ENCODE peak calls at places on chromosomes 6 and 20, in eight cellular contexts. Q is H9; E is ascending aorta; Z is endodermal cell; M is HCT116; P is psoas muscle; G is CD4-positive, alpha-beta T cell; B is CD8-positive, alpha-beta T cell. K is an unnamed sample.
A peak's percentile ranks its signal among the peaks of the same experiment; 100 is the strongest.

GRCh38 chr6:10248378-10248843 is 166.5 kb downstream of the TFAP2A start:
- DNase-seq in Q (peak; percentile 30), E (no peak), Z (no peak), M (no peak), P (no peak), G (no peak), B (no peak), K (no peak)

GRCh38 chr20:12949429-12949980 is 59.3 kb upstream of the SPTLC3 start:
- DNase-seq in Q (no peak), E (no peak), Z (no peak), M (no peak), P (no peak), G (no peak), B (no peak), K (no peak)

GRCh38 chr6:86516087-86516486 is 421.2 kb upstream of the HTR1E start:
- DNase-seq in Q (no peak), E (no peak), Z (no peak), M (no peak), P (no peak), G (no peak), B (no peak), K (no peak)

GRCh38 chr6:85669735-85670194 is 27.1 kb upstream of the SYNCRIP start:
- DNase-seq in Q (peak; percentile 54), E (no peak), Z (peak; percentile 72), M (no peak), P (no peak), G (peak; percentile 16), B (peak; percentile 30), K (no peak)

GRCh38 chr20:9032758-9033157 is 36.1 kb upstream of the PLCB4 start:
- DNase-seq in Q (no peak), E (no peak), Z (no peak), M (no peak), P (no peak), G (no peak), B (no peak), K (no peak)

GRCh38 chr20:17859616-17860232 is 108.9 kb downstream of the SNX5 start:
- DNase-seq in Q (peak; percentile 69), E (peak; percentile 61), Z (no peak), M (no peak), P (no peak), G (peak; percentile 4), B (peak; percentile 25), K (no peak)

GRCh38 chr20:45359069-45359405 is 3.9 kb upstream of the SYS1 start:
- DNase-seq in Q (no peak), E (peak; percentile 90), Z (no peak), M (no peak), P (peak; percentile 78), G (no peak), B (no peak), K (peak; percentile 73)

GRCh38 chr20:44966030-44966961 is at the start of gene STK4:
- DNase-seq in Q (peak; percentile 96), E (peak; percentile 97), Z (peak; percentile 98), M (peak; percentile 86), P (peak; percentile 95), G (peak; percentile 94), B (peak; percentile 95), K (peak; percentile 94)

GRCh38 chr6:126797981-126798380 is 320.5 kb upstream of the RSPO3 start:
- DNase-seq in Q (no peak), E (no peak), Z (no peak), M (no peak), P (no peak), G (no peak), B (no peak), K (no peak)

GRCh38 chr6:113508249-113508648 is 348.9 kb upstream of the MARCKS start:
- DNase-seq in Q (no peak), E (no peak), Z (no peak), M (no peak), P (no peak), G (no peak), B (no peak), K (no peak)

GRCh38 chr6:19433101-19433500 is 404.1 kb upstream of the ID4 start:
- DNase-seq in Q (no peak), E (no peak), Z (no peak), M (no peak), P (no peak), G (no peak), B (no peak), K (no peak)

GRCh38 chr20:19129976-19130612 is 82.3 kb upstream of the SLC24A3 start:
- DNase-seq in Q (no peak), E (no peak), Z (no peak), M (no peak), P (no peak), G (no peak), B (no peak), K (no peak)

GRCh38 chr6:151807513-151808330 is at the start of gene ESR1:
- DNase-seq in Q (peak; percentile 87), E (no peak), Z (peak; percentile 88), M (no peak), P (peak; percentile 78), G (no peak), B (no peak), K (no peak)

GRCh38 chr20:33644313-33645071 is 17.6 kb upstream of the C20orf144 start:
- DNase-seq in Q (no peak), E (no peak), Z (peak; percentile 44), M (no peak), P (no peak), G (no peak), B (no peak), K (no peak)

GRCh38 chr6:153131037-153131981 is at the start of gene RGS17:
- DNase-seq in Q (peak; percentile 82), E (peak; percentile 83), Z (peak; percentile 93), M (no peak), P (peak; percentile 61), G (no peak), B (peak; percentile 28), K (peak; percentile 42)

GRCh38 chr6:10545482-10545881 is 24.3 kb downstream of the GCNT2 start:
- DNase-seq in Q (no peak), E (peak; percentile 72), Z (peak; percentile 39), M (no peak), P (no peak), G (no peak), B (no peak), K (no peak)

GRCh38 chr6:148952147-148953041 is 205.6 kb downstream of the UST start:
- DNase-seq in Q (no peak), E (no peak), Z (no peak), M (no peak), P (no peak), G (no peak), B (no peak), K (no peak)

GRCh38 chr6:93454533-93454932 is 35.2 kb upstream of the EPHA7 start:
- DNase-seq in Q (peak; percentile 55), E (no peak), Z (peak; percentile 71), M (no peak), P (no peak), G (no peak), B (no peak), K (no peak)
- TF ChIP-seq CTCF in Q (peak; percentile 40), E (no peak), Z (peak; percentile 49), M (no peak), P (no peak), G (no peak), B (no peak), K (no peak)

GRCh38 chr6:15550724-15551123 is 112.1 kb downstream of the DTNBP1 start:
- DNase-seq in Q (no peak), E (no peak), Z (no peak), M (no peak), P (no peak), G (no peak), B (no peak), K (no peak)
- H3K27ac ChIP-seq in Q (no peak overlapping the region), E (no peak overlapping the region), Z (no peak overlapping the region), M (no peak overlapping the region), P (no peak overlapping the region), G (no peak overlapping the region), B (no peak overlapping the region), K (no peak overlapping the region)

GRCh38 chr6:168282985-168283685 is 36.4 kb downstream of the DACT2 start:
- DNase-seq in Q (no peak), E (no peak), Z (peak; percentile 28), M (no peak), P (no peak), G (no peak), B (no peak), K (no peak)

GRCh38 chr6:168283686-168284025 is 35.9 kb downstream of the DACT2 start:
- DNase-seq in Q (no peak), E (no peak), Z (no peak), M (no peak), P (no peak), G (no peak), B (no peak), K (no peak)

GRCh38 chr6:168285456-168285855 is 34.1 kb downstream of the DACT2 start:
- DNase-seq in Q (no peak), E (no peak), Z (no peak), M (no peak), P (no peak), G (no peak), B (no peak), K (no peak)

GRCh38 chr6:168286116-168286515 is 33.5 kb downstream of the DACT2 start:
- DNase-seq in Q (no peak), E (no peak), Z (no peak), M (no peak), P (no peak), G (no peak), B (no peak), K (no peak)

DNA sequence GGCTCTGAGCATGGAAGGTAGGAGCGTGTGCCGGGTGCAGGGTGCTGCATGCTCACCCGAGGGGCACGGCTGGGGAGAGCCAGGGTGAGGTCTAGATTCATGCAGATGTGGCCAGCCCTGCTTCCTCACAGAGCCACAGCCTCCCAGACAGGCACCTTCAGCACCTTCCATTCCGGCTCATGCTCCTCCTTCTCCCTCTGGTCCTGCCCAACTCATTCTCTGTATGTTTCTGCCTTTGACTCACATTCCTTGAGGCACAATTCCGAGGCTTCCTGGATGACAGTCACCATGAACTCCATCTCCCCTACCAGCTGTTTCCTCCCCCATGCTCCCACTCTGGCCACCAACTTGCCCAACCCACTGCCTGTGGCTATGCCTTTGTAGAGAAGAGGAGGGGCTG is 35.4 kb downstream of the DACT2 start:
- DNase-seq in Q (no peak), E (no peak), Z (no peak), M (no peak), P (no peak), G (no peak), B (no peak), K (no peak)
- H3K9me3 ChIP-seq in Q (no peaks in the 10 kb centered on the region), E (no peaks in the 10 kb centered on the region), Z (no peaks in the 10 kb centered on the region), M (no peaks in the 10 kb centered on the region), P (no peaks in the 10 kb centered on the region), G (no peaks in the 10 kb centered on the region), B (no peaks in the 10 kb centered on the region), K (no peaks in the 10 kb centered on the region)

DNA sequence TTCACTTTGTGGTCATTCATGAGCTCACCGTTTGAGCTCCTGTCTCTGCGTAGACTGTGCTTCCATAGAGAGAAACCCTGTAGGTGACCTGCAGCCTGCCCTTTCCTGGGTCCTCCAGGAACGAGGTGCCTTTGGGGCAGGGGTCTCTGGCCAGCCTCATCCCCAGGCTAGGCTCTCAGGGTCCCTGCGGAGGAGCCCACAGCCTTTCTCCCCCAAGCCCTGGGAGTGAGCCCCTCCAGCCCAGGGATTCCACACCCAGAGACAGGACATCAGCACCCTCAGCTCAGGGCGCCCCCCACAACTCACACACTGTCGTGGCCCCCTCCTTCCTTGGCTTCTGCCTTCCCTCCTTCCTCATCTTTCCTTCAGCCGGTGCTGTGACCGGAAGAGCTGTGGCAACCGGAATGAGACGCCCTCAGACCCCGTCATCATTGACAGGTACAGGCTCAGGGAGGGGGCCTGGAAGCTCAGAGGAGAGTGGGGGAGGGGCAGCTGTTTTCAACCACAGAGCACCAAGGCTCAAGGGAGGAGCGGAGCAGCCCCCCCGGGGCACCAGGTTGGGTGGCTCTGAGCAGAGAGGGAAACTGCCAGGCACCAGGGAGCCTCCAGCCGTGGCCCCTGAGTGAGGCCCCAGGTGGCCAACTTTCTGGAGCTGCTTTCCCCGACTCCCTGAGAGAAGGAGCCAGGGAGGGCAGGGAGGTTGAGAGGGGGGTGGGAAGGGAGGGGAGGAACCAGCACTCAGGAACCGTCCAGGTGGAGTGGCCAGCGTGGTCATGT is 16.8 kb downstream of the EBF4 start:
- DNase-seq in Q (peak; percentile 30), E (no peak), Z (peak; percentile 53), M (no peak), P (no peak), G (no peak), B (no peak), K (peak; percentile 24)
- TF ChIP-seq CTCF in Q (no peak), E (no peak), Z (no peak), M (no peak), P (no peak), G (no peak), B (no peak), K (no peak)

K was measured in lung.